ENCODE peak calls at places on chromosome 1, in ten cellular contexts. H is non-pigmented ciliary epithelial cell; G is GM10248; S is activated T-helper 1 cell treated with anti-CD3 and anti-CD28 coated beads, Interleukin-12 subunit alpha, Interleukin-12 subunit beta, Interleukin-2, Interleukin-4 antibody, amounts not matched to agents 30 ng/mL and 10 ng/mL and 1 ng/mL, durations not matched to agents 14 hours and 24 hours and 36 hours; Y is HTR-8/SVneo; B is head of caudate nucleus; T is activated naive CD4-positive, alpha-beta T cell treated with Interleukin-2 at 50 U/mL for 16 hours; J is GM23248; P is pancreas; L is T-helper 9 cell. K is an unnamed sample.

GRCh38 chr1:211066781-211067384 is 67.1 kb downstream of the KCNH1 start:
- DNase-seq in S (no peak), P (no peak), Y (no peak), J (no peak), T (no peak), L (no peak), B (no peak), H (no peak), G (no peak), K (no peak)

GRCh38 chr1:183871142-183871541 is 66.2 kb downstream of the RGL1 start:
- DNase-seq in P (no peak), H (peak; percentile 54), L (no peak), T (no peak), S (no peak), B (no peak), G (no peak), Y (peak; percentile 10), J (peak; percentile 81), K (no peak)

GRCh38 chr1:46411601-46412341 is 17.7 kb downstream of the FAAH start:
- DNase-seq in S (no peak), G (no peak), J (no peak), H (no peak), Y (no peak), P (no peak), L (peak; percentile 12), T (peak; percentile 20), B (no peak), K (no peak)

GRCh38 chr1:19061343-19061742 is 104.9 kb upstream of the IFFO2 start:
- DNase-seq in H (no peak), L (no peak), Y (no peak), G (no peak), S (no peak), B (no peak), P (no peak), T (no peak), J (no peak), K (no peak)

GRCh38 chr1:63319069-63320023 is 3.0 kb upstream of the FOXD3 start:
- DNase-seq in H (no peak), Y (no peak), T (no peak), P (no peak), S (no peak), B (no peak), L (no peak), J (no peak), G (no peak), K (no peak)

GRCh38 chr1:246647113-246647512 is 77.1 kb upstream of the SCCPDH start:
- DNase-seq in T (no peak), L (no peak), B (peak; percentile 57), J (peak; percentile 88), S (no peak), G (no peak), P (no peak), Y (no peak), H (peak; percentile 45), K (no peak)

GRCh38 chr1:8094481-8095241 is 68.6 kb upstream of the ERRFI1 start:
- DNase-seq in Y (no peak), T (no peak), P (no peak), J (peak; percentile 87), L (no peak), H (no peak), G (no peak), B (no peak), S (no peak), K (peak; percentile 79)

GRCh38 chr1:32358435-32358834 is 3.9 kb downstream of the FAM229A start:
- DNase-seq in T (no peak), H (no peak), L (no peak), Y (no peak), P (no peak), J (no peak), B (no peak), G (no peak), S (no peak), K (no peak)

GRCh38 chr1:245201827-245202226 is 47.0 kb downstream of the KIF26B start:
- DNase-seq in P (no peak), T (no peak), S (no peak), B (no peak), J (peak; percentile 52), Y (no peak), G (no peak), L (no peak), H (no peak), K (no peak)

K was measured in Caki2.